ENCODE peak calls at places on chromosome 13, in six cellular contexts. P is activated CD4-positive, CD25-positive, alpha-beta regulatory T cell; V is thoracic aorta; S is frontal cortex; H is NCI-H510A treated with DMSO at 0.1 percent for 48 hours; O is AG04450. X is an unnamed sample.

GRCh38 chr13:80716610-80717081 is 375.7 kb upstream of the SPRY2 start:
- DNase-seq in P (no peak), V (no peak), S (no peak), H (peak), O (no peak), X (no peak)

GRCh38 chr13:111174377-111174776 is 59.3 kb downstream of the ARHGEF7 start:
- DNase-seq in P (no peak), V (no peak), S (no peak), H (no peak), O (no peak), X (no peak)

GRCh38 chr13:93775507-93776108 is 549.0 kb downstream of the GPC6 start:
- DNase-seq in P (no peak), V (no peak), S (no peak), H (no peak), O (peak), X (no peak)

GRCh38 chr13:77728265-77728966 is 30.9 kb downstream of the SLAIN1 start:
- DNase-seq in P (no peak), V (no peak), S (no peak), H (no peak), O (no peak), X (no peak)

GRCh38 chr13:66139250-66139649 is 1090.9 kb downstream of the PCDH9 start:
- DNase-seq in P (no peak), V (no peak), S (no peak), H (no peak), O (no peak), X (no peak)

GRCh38 chr13:28429685-28430290 is 65.1 kb downstream of the FLT1 start:
- DNase-seq in P (no peak), V (no peak), S (no peak), H (no peak), O (no peak), X (no peak)

GRCh38 chr13:112131740-112132113 is 64.8 kb downstream of the SOX1 start:
- DNase-seq in P (no peak), V (no peak), S (no peak), H (no peak), O (no peak), X (no peak)

GRCh38 chr13:73914119-73914518 is 220.1 kb downstream of the KLF12 start:
- DNase-seq in P (no peak), V (no peak), S (no peak), H (no peak), O (no peak), X (no peak)

GRCh38 chr13:33352023-33352422 is 66.5 kb upstream of the STARD13 start:
- DNase-seq in P (no peak), V (no peak), S (no peak), H (peak), O (no peak), X (no peak)

GRCh38 chr13:42891591-42891990 is 100.5 kb downstream of the EPSTI1 start:
- DNase-seq in P (no peak), V (no peak), S (no peak), H (no peak), O (no peak), X (no peak)

GRCh38 chr13:48896312-48896711 is 79.4 kb upstream of the FNDC3A start:
- DNase-seq in P (no peak), V (no peak), S (no peak), H (no peak), O (peak), X (no peak)

GRCh38 chr13:37326319-37326718 is 220.9 kb upstream of the CSNK1A1L start:
- DNase-seq in P (no peak), V (no peak), S (no peak), H (no peak), O (no peak), X (no peak)

GRCh38 chr13:20823071-20823470 is 49.3 kb upstream of the EEF1AKMT1 start:
- DNase-seq in P (no peak), V (no peak), S (no peak), H (no peak), O (no peak), X (no peak)

GRCh38 chr13:94712287-94712811 is at the start of gene SOX21:
- DNase-seq in P (no peak), V (no peak), S (no peak), H (peak), O (no peak), X (no peak)

GRCh38 chr13:70087247-70087646 is 20.4 kb upstream of the ATXN8OS start:
- DNase-seq in P (no peak), V (no peak), S (no peak), H (no peak), O (no peak), X (no peak)

GRCh38 chr13:77859450-77859849 is 59.2 kb downstream of the EDNRB start:
- DNase-seq in P (no peak), V (no peak), S (no peak), H (no peak), O (peak), X (no peak)

GRCh38 chr13:97932006-97932405 is 21.5 kb upstream of the IPO5 start:
- DNase-seq in P (no peak), V (no peak), S (no peak), H (no peak), O (no peak), X (no peak)

GRCh38 chr13:31060655-31061054 is 101.0 kb downstream of the HSPH1 start:
- DNase-seq in P (no peak), V (no peak), S (no peak), H (no peak), O (no peak), X (no peak)

GRCh38 chr13:21638319-21639282 is 32.3 kb upstream of the FGF9 start:
- DNase-seq in P (no peak), V (no peak), S (peak), H (peak), O (no peak), X (peak)

GRCh38 chr13:107348931-107349330 is 781.0 kb upstream of the ARGLU1 start:
- DNase-seq in P (no peak), V (no peak), S (no peak), H (no peak), O (no peak), X (no peak)

GRCh38 chr13:51479199-51479523 is 26.3 kb upstream of the INTS6 start:
- DNase-seq in P (no peak), V (no peak), S (no peak), H (no peak), O (no peak), X (no peak)

GRCh38 chr13:87426737-87427136 is 244.4 kb upstream of the SLITRK5 start:
- DNase-seq in P (no peak), V (no peak), S (no peak), H (no peak), O (no peak), X (no peak)

GRCh38 chr13:98751397-98752110 is 918 bp downstream of the SLC15A1 start:
- DNase-seq in P (no peak), V (no peak), S (no peak), H (peak), O (no peak), X (no peak)

GRCh38 chr13:94712812-94713555 is 639 bp upstream of the SOX21 start:
- DNase-seq in P (no peak), V (no peak), S (no peak), H (peak), O (no peak), X (no peak)

GRCh38 chr13:22278336-22278929 is 607.6 kb downstream of the FGF9 start:
- DNase-seq in P (peak), V (no peak), S (no peak), H (no peak), O (peak), X (peak)

GRCh38 chr13:43229506-43229905 is 206.1 kb downstream of the DNAJC15 start:
- DNase-seq in P (no peak), V (no peak), S (no peak), H (no peak), O (peak), X (no peak)

GRCh38 chr13:35797946-35798345 is 321.5 kb upstream of the MAB21L1 start:
- DNase-seq in P (no peak), V (no peak), S (no peak), H (no peak), O (no peak), X (no peak)

GRCh38 chr13:105105471-105105870 is 1430.0 kb downstream of the EFNB2 start:
- DNase-seq in P (no peak), V (no peak), S (no peak), H (no peak), O (no peak), X (no peak)

GRCh38 chr13:20721454-20722357 is 18.2 kb downstream of the IL17D start:
- DNase-seq in P (no peak), V (no peak), S (no peak), H (peak), O (peak), X (peak)

GRCh38 chr13:33953203-33953602 is 135.3 kb downstream of the RFC3 start:
- DNase-seq in P (no peak), V (no peak), S (no peak), H (no peak), O (no peak), X (no peak)

GRCh38 chr13:79749985-79750551 is 269.1 kb downstream of the NDFIP2 start:
- DNase-seq in P (no peak), V (no peak), S (no peak), H (no peak), O (peak), X (peak)

GRCh38 chr13:86355301-86355700 is 556.1 kb upstream of the SLITRK6 start:
- DNase-seq in P (no peak), V (no peak), S (no peak), H (no peak), O (no peak), X (no peak)

GRCh38 chr13:102846261-102847015 is 606 bp downstream of the ERCC5 start:
- DNase-seq in P (peak), V (no peak), S (no peak), H (peak), O (no peak), X (peak)